ENCODE peak calls at places on chromosomes 12 and 14, in six cellular contexts. P is OCI-LY7, K is AG04450, H is lower lobe of right lung, X is brain microvascular endothelial cell, Q is heart left ventricle. M is an unnamed sample.

GRCh38 chr12:93753285-93753684 is 76.1 kb downstream of the CRADD start:
- DNase-seq in X (no peak), P (no peak), Q (no peak), H (no peak), K (no peak), M (no peak)

GRCh38 chr12:145369-145960 is 68.5 kb downstream of the SLC6A12 start:
- DNase-seq in P (no peak), K (no peak), Q (no peak), X (no peak), H (no peak), M (no peak)

GRCh38 chr14:59268011-59268410 is 79.5 kb downstream of the DAAM1 start:
- DNase-seq in K (no peak), Q (no peak), P (no peak), X (peak; percentile 83), H (no peak), M (no peak)

GRCh38 chr12:85708775-85709174 is 127.4 kb downstream of the RASSF9 start:
- DNase-seq in K (no peak), Q (no peak), X (no peak), P (no peak), H (no peak), M (no peak)

GRCh38 chr14:99133563-99134332 is 138.2 kb downstream of the BCL11B start:
- DNase-seq in K (no peak), X (no peak), H (no peak), P (no peak), Q (no peak), M (no peak)

GRCh38 chr14:64845878-64846277 is 33.8 kb downstream of the SPTB start:
- DNase-seq in X (peak; percentile 12), P (no peak), K (peak; percentile 36), Q (no peak), H (no peak), M (no peak)

GRCh38 chr12:9697619-9698018 is 28.1 kb downstream of the CLEC2D start:
- DNase-seq in P (no peak), K (no peak), H (no peak), X (no peak), Q (no peak), M (no peak)

GRCh38 chr14:96156804-96157760 is 47.6 kb upstream of the BDKRB2 start:
- DNase-seq in H (no peak), X (no peak), Q (no peak), P (no peak), K (no peak), M (no peak)

GRCh38 chr14:92135269-92135668 is 13.5 kb downstream of the CPSF2 start:
- DNase-seq in Q (no peak), H (no peak), X (no peak), K (no peak), P (peak; percentile 13), M (peak; percentile 2)

GRCh38 chr12:30796508-30796780 is 41.7 kb upstream of the CAPRIN2 start:
- DNase-seq in Q (no peak), H (no peak), X (peak; percentile 51), K (no peak), P (no peak), M (peak; percentile 73)

GRCh38 chr12:49887091-49887490 is 16.6 kb downstream of the FAIM2 start:
- DNase-seq in X (no peak), P (no peak), K (no peak), H (no peak), Q (no peak), M (no peak)

GRCh38 chr12:62426095-62426488 is 40.5 kb upstream of the MON2 start:
- DNase-seq in P (no peak), H (no peak), K (no peak), X (peak; percentile 9), Q (no peak), M (peak; percentile 84)

DNA sequence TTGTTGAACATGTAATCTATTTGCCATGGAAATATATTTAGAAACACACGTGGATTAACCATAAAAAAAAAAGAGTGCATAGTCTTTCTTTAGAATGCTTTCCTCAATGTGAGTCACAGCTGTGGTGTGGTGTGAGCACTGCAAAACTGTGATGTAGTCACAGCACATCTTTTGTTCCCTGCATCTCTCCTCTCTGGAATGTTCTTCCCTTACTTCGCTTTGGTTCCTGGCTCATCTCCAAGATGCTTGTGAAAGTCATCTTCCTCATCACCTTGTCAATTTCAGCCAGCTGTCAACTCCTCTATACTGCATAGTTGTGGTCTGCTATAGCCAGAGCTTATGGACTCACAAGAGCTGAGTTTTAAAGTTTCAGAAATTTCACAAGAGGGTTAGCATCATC is 60.2 kb downstream of the STAB2 start:
- DNase-seq in X (peak; percentile 72), P (no peak), Q (no peak), H (no peak), K (no peak), M (no peak)
- H3K27ac ChIP-seq in X (no peak overlapping the region), P (no peak overlapping the region), Q (no peak overlapping the region), H (no peak overlapping the region), K (no peak overlapping the region), M (no peak overlapping the region)

GRCh38 chr12:120599672-120600537 is 18.7 kb upstream of the POP5 start:
- DNase-seq in K (no peak), H (no peak), Q (no peak), X (no peak), P (no peak), M (no peak)
- TF ChIP-seq CTCF in K (no peak), H (no peak), Q (no peak), X (no peak), P (no peak), M (no peak)

GRCh38 chr14:68606644-68607043 is 186.2 kb downstream of the ZFP36L1 start:
- DNase-seq in K (no peak), X (no peak), Q (no peak), P (no peak), H (no peak), M (no peak)
- H3K27ac ChIP-seq in K (no peak overlapping the region), X (no peak overlapping the region), Q (peak overlapping the region; percentile 82), P (no peak overlapping the region), H (peak overlapping the region; percentile 76), M (peak overlapping the region; percentile 29)

GRCh38 chr12:51521554-51522276 is 69.3 kb upstream of the SCN8A start:
- DNase-seq in P (peak; percentile 6), H (no peak), K (no peak), X (no peak), Q (no peak), M (no peak)
- TF ChIP-seq CTCF in P (peak; percentile 63), H (no peak), K (peak; percentile 16), X (peak; percentile 35), Q (no peak), M (no peak)

M was measured in cardiac muscle cell.